ENCODE peak calls at places on chromosomes 16 and 17, in nine cellular contexts. One of them, this sample, is unnamed.

GRCh38 chr17:79065105-79065670 is 9.4 kb upstream of the ENGASE start:
- DNase-seq in ELF-1: peak
- DNase-seq in stimulated activated CD4-positive, alpha-beta T cell treated with anti-CD3 and anti-CD28 coated beads, Interleukin-4, amount 100 ng/mL, for 48 hours: peak
- DNase-seq in hypothalamus: no peak
- DNase-seq in left colon: no peak
- DNase-seq in activated T-cell treated with anti-CD3 and anti-CD28 coated beads for 1 hour: peak
- DNase-seq in activated naive CD4-positive, alpha-beta T cell treated with anti-CD3 and anti-CD28 coated beads for 36 hours: peak
- DNase-seq in central memory CD8-positive, alpha-beta T cell: no peak
- DNase-seq in NCI-H2171: no peak
- DNase-seq in this sample: no peak

GRCh38 chr17:5225668-5226457 is 8.8 kb downstream of the SCIMP start:
- DNase-seq in ELF-1: no peak
- DNase-seq in stimulated activated CD4-positive, alpha-beta T cell treated with anti-CD3 and anti-CD28 coated beads, Interleukin-4, amount 100 ng/mL, for 48 hours: no peak
- DNase-seq in hypothalamus: no peak
- DNase-seq in left colon: no peak
- DNase-seq in activated T-cell treated with anti-CD3 and anti-CD28 coated beads for 1 hour: no peak
- DNase-seq in activated naive CD4-positive, alpha-beta T cell treated with anti-CD3 and anti-CD28 coated beads for 36 hours: no peak
- DNase-seq in central memory CD8-positive, alpha-beta T cell: no peak
- DNase-seq in NCI-H2171: no peak
- DNase-seq in this sample: no peak

GRCh38 chr16:53429221-53429943 is 4.9 kb upstream of the RBL2 start:
- DNase-seq in ELF-1: peak
- DNase-seq in stimulated activated CD4-positive, alpha-beta T cell treated with anti-CD3 and anti-CD28 coated beads, Interleukin-4, amount 100 ng/mL, for 48 hours: no peak
- DNase-seq in hypothalamus: no peak
- DNase-seq in left colon: no peak
- DNase-seq in activated T-cell treated with anti-CD3 and anti-CD28 coated beads for 1 hour: no peak
- DNase-seq in activated naive CD4-positive, alpha-beta T cell treated with anti-CD3 and anti-CD28 coated beads for 36 hours: no peak
- DNase-seq in central memory CD8-positive, alpha-beta T cell: no peak
- DNase-seq in NCI-H2171: no peak
- DNase-seq in this sample: no peak

GRCh38 chr17:44374306-44375195 is 10.9 kb upstream of the FAM171A2 start:
- DNase-seq in ELF-1: peak
- DNase-seq in stimulated activated CD4-positive, alpha-beta T cell treated with anti-CD3 and anti-CD28 coated beads, Interleukin-4, amount 100 ng/mL, for 48 hours: no peak
- DNase-seq in hypothalamus: no peak
- DNase-seq in left colon: no peak
- DNase-seq in activated T-cell treated with anti-CD3 and anti-CD28 coated beads for 1 hour: no peak
- DNase-seq in activated naive CD4-positive, alpha-beta T cell treated with anti-CD3 and anti-CD28 coated beads for 36 hours: no peak
- DNase-seq in central memory CD8-positive, alpha-beta T cell: no peak
- DNase-seq in NCI-H2171: no peak
- DNase-seq in this sample: no peak

GRCh38 chr17:6507535-6507934 is 48.8 kb downstream of the PITPNM3 start:
- DNase-seq in ELF-1: no peak
- DNase-seq in stimulated activated CD4-positive, alpha-beta T cell treated with anti-CD3 and anti-CD28 coated beads, Interleukin-4, amount 100 ng/mL, for 48 hours: no peak
- DNase-seq in hypothalamus: no peak
- DNase-seq in left colon: peak
- DNase-seq in activated T-cell treated with anti-CD3 and anti-CD28 coated beads for 1 hour: no peak
- DNase-seq in activated naive CD4-positive, alpha-beta T cell treated with anti-CD3 and anti-CD28 coated beads for 36 hours: no peak
- DNase-seq in central memory CD8-positive, alpha-beta T cell: no peak
- DNase-seq in NCI-H2171: no peak
- DNase-seq in this sample: no peak

GRCh38 chr16:14611660-14612059 is 18.4 kb downstream of the PARN start:
- DNase-seq in ELF-1: no peak
- DNase-seq in stimulated activated CD4-positive, alpha-beta T cell treated with anti-CD3 and anti-CD28 coated beads, Interleukin-4, amount 100 ng/mL, for 48 hours: no peak
- DNase-seq in hypothalamus: no peak
- DNase-seq in left colon: no peak
- DNase-seq in activated T-cell treated with anti-CD3 and anti-CD28 coated beads for 1 hour: no peak
- DNase-seq in activated naive CD4-positive, alpha-beta T cell treated with anti-CD3 and anti-CD28 coated beads for 36 hours: no peak
- DNase-seq in central memory CD8-positive, alpha-beta T cell: no peak
- DNase-seq in NCI-H2171: no peak
- DNase-seq in this sample: no peak

GRCh38 chr16:87076950-87077749 is 240.0 kb downstream of the C16orf95 start:
- DNase-seq in ELF-1: peak
- DNase-seq in stimulated activated CD4-positive, alpha-beta T cell treated with anti-CD3 and anti-CD28 coated beads, Interleukin-4, amount 100 ng/mL, for 48 hours: peak
- DNase-seq in hypothalamus: no peak
- DNase-seq in left colon: peak
- DNase-seq in activated T-cell treated with anti-CD3 and anti-CD28 coated beads for 1 hour: no peak
- DNase-seq in activated naive CD4-positive, alpha-beta T cell treated with anti-CD3 and anti-CD28 coated beads for 36 hours: peak
- DNase-seq in central memory CD8-positive, alpha-beta T cell: no peak
- DNase-seq in NCI-H2171: no peak
- DNase-seq in this sample: peak

GRCh38 chr17:7858487-7858832 is 657 bp downstream of the CYB5D1 start:
- DNase-seq in ELF-1: peak
- DNase-seq in stimulated activated CD4-positive, alpha-beta T cell treated with anti-CD3 and anti-CD28 coated beads, Interleukin-4, amount 100 ng/mL, for 48 hours: peak
- DNase-seq in hypothalamus: no peak
- DNase-seq in left colon: peak
- DNase-seq in activated T-cell treated with anti-CD3 and anti-CD28 coated beads for 1 hour: no peak
- DNase-seq in activated naive CD4-positive, alpha-beta T cell treated with anti-CD3 and anti-CD28 coated beads for 36 hours: peak
- DNase-seq in central memory CD8-positive, alpha-beta T cell: no peak
- DNase-seq in NCI-H2171: no peak
- DNase-seq in this sample: peak

GRCh38 chr16:27450836-27451341 is 48.9 kb downstream of the IL21R start:
- DNase-seq in ELF-1: no peak
- DNase-seq in stimulated activated CD4-positive, alpha-beta T cell treated with anti-CD3 and anti-CD28 coated beads, Interleukin-4, amount 100 ng/mL, for 48 hours: no peak
- DNase-seq in hypothalamus: no peak
- DNase-seq in left colon: no peak
- DNase-seq in activated T-cell treated with anti-CD3 and anti-CD28 coated beads for 1 hour: peak
- DNase-seq in activated naive CD4-positive, alpha-beta T cell treated with anti-CD3 and anti-CD28 coated beads for 36 hours: peak
- DNase-seq in central memory CD8-positive, alpha-beta T cell: no peak
- DNase-seq in NCI-H2171: no peak
- DNase-seq in this sample: no peak

GRCh38 chr17:56786989-56787482 is 46.7 kb downstream of the C17orf67 start:
- DNase-seq in ELF-1: no peak
- DNase-seq in stimulated activated CD4-positive, alpha-beta T cell treated with anti-CD3 and anti-CD28 coated beads, Interleukin-4, amount 100 ng/mL, for 48 hours: peak
- DNase-seq in hypothalamus: no peak
- DNase-seq in left colon: peak
- DNase-seq in activated T-cell treated with anti-CD3 and anti-CD28 coated beads for 1 hour: peak
- DNase-seq in activated naive CD4-positive, alpha-beta T cell treated with anti-CD3 and anti-CD28 coated beads for 36 hours: peak
- DNase-seq in central memory CD8-positive, alpha-beta T cell: no peak
- DNase-seq in NCI-H2171: no peak
- DNase-seq in this sample: no peak

GRCh38 chr16:27029525-27029924 is 37.2 kb upstream of the C16orf82 start:
- DNase-seq in ELF-1: no peak
- DNase-seq in stimulated activated CD4-positive, alpha-beta T cell treated with anti-CD3 and anti-CD28 coated beads, Interleukin-4, amount 100 ng/mL, for 48 hours: no peak
- DNase-seq in hypothalamus: no peak
- DNase-seq in left colon: no peak
- DNase-seq in activated T-cell treated with anti-CD3 and anti-CD28 coated beads for 1 hour: no peak
- DNase-seq in activated naive CD4-positive, alpha-beta T cell treated with anti-CD3 and anti-CD28 coated beads for 36 hours: no peak
- DNase-seq in central memory CD8-positive, alpha-beta T cell: no peak
- DNase-seq in NCI-H2171: no peak
- DNase-seq in this sample: no peak

GRCh38 chr16:60091479-60091878 is 1357.4 kb upstream of the GOT2 start:
- DNase-seq in ELF-1: no peak
- DNase-seq in stimulated activated CD4-positive, alpha-beta T cell treated with anti-CD3 and anti-CD28 coated beads, Interleukin-4, amount 100 ng/mL, for 48 hours: no peak
- DNase-seq in hypothalamus: no peak
- DNase-seq in left colon: no peak
- DNase-seq in activated T-cell treated with anti-CD3 and anti-CD28 coated beads for 1 hour: no peak
- DNase-seq in activated naive CD4-positive, alpha-beta T cell treated with anti-CD3 and anti-CD28 coated beads for 36 hours: no peak
- DNase-seq in central memory CD8-positive, alpha-beta T cell: no peak
- DNase-seq in NCI-H2171: no peak
- DNase-seq in this sample: no peak

GRCh38 chr17:41647038-41647813 is 22.9 kb upstream of the KRT17 start:
- DNase-seq in ELF-1: no peak
- DNase-seq in stimulated activated CD4-positive, alpha-beta T cell treated with anti-CD3 and anti-CD28 coated beads, Interleukin-4, amount 100 ng/mL, for 48 hours: no peak
- DNase-seq in hypothalamus: no peak
- DNase-seq in left colon: no peak
- DNase-seq in activated T-cell treated with anti-CD3 and anti-CD28 coated beads for 1 hour: no peak
- DNase-seq in activated naive CD4-positive, alpha-beta T cell treated with anti-CD3 and anti-CD28 coated beads for 36 hours: no peak
- DNase-seq in central memory CD8-positive, alpha-beta T cell: peak
- DNase-seq in NCI-H2171: no peak
- DNase-seq in this sample: no peak

GRCh38 chr17:73288534-73289302 is 23.1 kb downstream of the CDC42EP4 start:
- DNase-seq in ELF-1: no peak
- DNase-seq in stimulated activated CD4-positive, alpha-beta T cell treated with anti-CD3 and anti-CD28 coated beads, Interleukin-4, amount 100 ng/mL, for 48 hours: no peak
- DNase-seq in hypothalamus: no peak
- DNase-seq in left colon: peak
- DNase-seq in activated T-cell treated with anti-CD3 and anti-CD28 coated beads for 1 hour: no peak
- DNase-seq in activated naive CD4-positive, alpha-beta T cell treated with anti-CD3 and anti-CD28 coated beads for 36 hours: no peak
- DNase-seq in central memory CD8-positive, alpha-beta T cell: no peak
- DNase-seq in NCI-H2171: no peak
- DNase-seq in this sample: peak

GRCh38 chr17:46995841-46996571 is 17.0 kb upstream of the RPRML start:
- DNase-seq in ELF-1: no peak
- DNase-seq in stimulated activated CD4-positive, alpha-beta T cell treated with anti-CD3 and anti-CD28 coated beads, Interleukin-4, amount 100 ng/mL, for 48 hours: no peak
- DNase-seq in hypothalamus: no peak
- DNase-seq in left colon: no peak
- DNase-seq in activated T-cell treated with anti-CD3 and anti-CD28 coated beads for 1 hour: no peak
- DNase-seq in activated naive CD4-positive, alpha-beta T cell treated with anti-CD3 and anti-CD28 coated beads for 36 hours: no peak
- DNase-seq in central memory CD8-positive, alpha-beta T cell: no peak
- DNase-seq in NCI-H2171: no peak
- DNase-seq in this sample: no peak

This sample was measured in left ventricle myocardium inferior.